ENCODE peak calls at places on chromosomes 7 and 10, in nine cellular contexts. S is stimulated activated CD8-positive, alpha-beta memory T cell treated with anti-CD3 and anti-CD28 coated beads, Interleukin-2, amount 100 ng/mL, for 48 hours; T is fibroblast of mammary gland; B is COR-L47; G is PC-9; J is NCI-H1105 treated with DMSO at 0.1 percent for 48 hours; V is lower lobe of right lung; K is sciatic nerve; P is HuH-7. L is an unnamed sample.

GRCh38 chr7:100400656-100401055 is 27.4 kb downstream of the PILRA start:
- DNase-seq in J (no peak), P (peak), T (no peak), B (no peak), G (no peak), V (no peak), S (no peak), K (no peak), L (no peak)

GRCh38 chr7:27526991-27527722 is 135.5 kb downstream of the HIBADH start:
- DNase-seq in V (no peak), B (no peak), J (no peak), G (no peak), P (no peak), S (no peak), K (no peak), T (peak), L (no peak)

GRCh38 chr10:98423691-98424120 is 8.7 kb upstream of the PYROXD2 start:
- DNase-seq in S (no peak), B (peak), V (no peak), J (no peak), T (no peak), K (no peak), P (peak), G (no peak), L (no peak)

GRCh38 chr7:83021032-83021431 is 141.7 kb downstream of the PCLO start:
- DNase-seq in S (no peak), V (no peak), J (no peak), B (no peak), T (no peak), K (no peak), G (no peak), P (no peak), L (no peak)

GRCh38 chr7:91995391-91995790 is 54.7 kb downstream of the AKAP9 start:
- DNase-seq in J (no peak), K (no peak), P (no peak), V (no peak), T (no peak), G (no peak), S (no peak), B (no peak), L (no peak)

GRCh38 chr7:152392254-152392653 is 43.5 kb downstream of the KMT2C start:
- DNase-seq in P (no peak), K (no peak), S (no peak), J (no peak), T (no peak), G (no peak), V (no peak), B (no peak), L (no peak)

GRCh38 chr10:855079-855478 is 76.4 kb downstream of the LARP4B start:
- DNase-seq in S (no peak), V (no peak), J (no peak), P (no peak), G (no peak), B (no peak), K (no peak), T (no peak), L (no peak)

GRCh38 chr7:157974678-157975230 is 612.9 kb downstream of the PTPRN2 start:
- DNase-seq in V (no peak), K (no peak), B (no peak), S (no peak), T (no peak), P (no peak), G (no peak), J (no peak), L (no peak)

GRCh38 chr10:103911021-103911459 is 6.9 kb downstream of the STN1 start:
- DNase-seq in P (no peak), G (no peak), V (no peak), B (no peak), J (no peak), T (no peak), S (no peak), K (no peak), L (no peak)

GRCh38 chr7:79298145-79298760 is 155.2 kb downstream of the MAGI2 start:
- DNase-seq in B (peak), J (peak), P (peak), S (no peak), V (no peak), K (peak), T (peak), G (peak), L (peak)

GRCh38 chr7:129412501-129412900 is 21.7 kb upstream of the STRIP2 start:
- DNase-seq in V (no peak), K (no peak), J (no peak), S (no peak), B (no peak), P (no peak), G (no peak), T (peak), L (no peak)

GRCh38 chr7:1193593-1194424 is 33.8 kb upstream of the ZFAND2A start:
- DNase-seq in V (no peak), S (peak), P (no peak), T (peak), K (no peak), G (peak), B (peak), J (peak), L (peak)

GRCh38 chr10:104117839-104118323 is 4.1 kb upstream of the SFR1 start:
- DNase-seq in K (no peak), V (no peak), J (peak), B (peak), T (peak), P (no peak), S (no peak), G (peak), L (peak)

GRCh38 chr10:102261842-102262241 is 16.5 kb downstream of the GBF1 start:
- DNase-seq in B (no peak), J (no peak), G (no peak), K (no peak), S (no peak), V (no peak), T (peak), P (no peak), L (no peak)

GRCh38 chr10:67088035-67088434 is 162.2 kb downstream of the LRRTM3 start:
- DNase-seq in G (no peak), P (no peak), V (no peak), S (no peak), K (no peak), T (no peak), J (no peak), B (no peak), L (no peak)

GRCh38 chr10:131747791-131748190 is 153.0 kb upstream of the PPP2R2D start:
- DNase-seq in G (no peak), B (no peak), K (no peak), P (no peak), T (no peak), S (no peak), J (no peak), V (no peak), L (no peak)

GRCh38 chr7:35257251-35258124 is 3.6 kb upstream of the TBX20 start:
- DNase-seq in J (peak), G (no peak), K (no peak), V (no peak), S (no peak), T (no peak), P (no peak), B (no peak), L (peak)

GRCh38 chr10:15209827-15210509 is 41.5 kb upstream of the NMT2 start:
- DNase-seq in S (peak), P (peak), B (peak), J (peak), K (peak), G (peak), V (peak), T (peak), L (peak)

GRCh38 chr7:102895602-102896001 is 17.2 kb upstream of the LRRC17 start:
- DNase-seq in B (no peak), K (no peak), S (no peak), V (no peak), J (no peak), P (no peak), T (no peak), G (no peak), L (no peak)

GRCh38 chr10:110034596-110034995 is 26.8 kb downstream of the ADD3 start:
- DNase-seq in T (no peak), P (no peak), V (no peak), S (no peak), G (no peak), K (no peak), J (no peak), B (no peak), L (peak)